ENCODE peak calls at places on chromosome 7, in eight cellular contexts. I, Z, X, J, R, Q, G and F are unnamed samples.
A peak's percentile ranks its signal among the peaks of the same experiment; 100 is the strongest.

GRCh38 chr7:97573065-97573464 is 158.8 kb upstream of the TAC1 start:
- DNase-seq in I (no peak), Z (no peak), X (no peak), J (no peak), R (no peak), Q (no peak), G (no peak), F (no peak)

GRCh38 chr7:140033036-140033435 is 29.7 kb downstream of the PARP12 start:
- DNase-seq in I (no peak), Z (no peak), X (no peak), J (peak; percentile 81), R (no peak), Q (no peak), G (no peak), F (no peak)

GRCh38 chr7:27872281-27873005 is 132.5 kb downstream of the TAX1BP1 start:
- DNase-seq in I (no peak), Z (no peak), X (no peak), J (no peak), R (no peak), Q (no peak), G (no peak), F (no peak)

GRCh38 chr7:107564553-107565298 is 955 bp downstream of the DUS4L start:
- DNase-seq in I (no peak), Z (no peak), X (no peak), J (peak; percentile 92), R (no peak), Q (no peak), G (no peak), F (no peak)

GRCh38 chr7:82235710-82236109 is 207.9 kb downstream of the CACNA2D1 start:
- DNase-seq in I (no peak), Z (no peak), X (no peak), J (peak; percentile 61), R (no peak), Q (no peak), G (no peak), F (no peak)

GRCh38 chr7:30450983-30451497 is 27.5 kb downstream of the NOD1 start:
- DNase-seq in I (no peak), Z (no peak), X (no peak), J (no peak), R (no peak), Q (no peak), G (no peak), F (no peak)

GRCh38 chr7:109821156-109821555 is 1251.5 kb downstream of the DNAJB9 start:
- DNase-seq in I (no peak), Z (no peak), X (no peak), J (no peak), R (no peak), Q (no peak), G (no peak), F (no peak)

GRCh38 chr7:156935250-156935649 is 14.3 kb upstream of the NOM1 start:
- DNase-seq in I (no peak), Z (no peak), X (no peak), J (peak; percentile 27), R (no peak), Q (no peak), G (no peak), F (no peak)

GRCh38 chr7:85426487-85426960 is 239.7 kb upstream of the SEMA3D start:
- DNase-seq in I (no peak), Z (no peak), X (no peak), J (peak; percentile 20), R (no peak), Q (no peak), G (no peak), F (no peak)

GRCh38 chr7:127476618-127477017 is 84.1 kb upstream of the ZNF800 start:
- DNase-seq in I (no peak), Z (no peak), X (no peak), J (no peak), R (no peak), Q (no peak), G (no peak), F (no peak)

GRCh38 chr7:20561466-20561865 is 54.0 kb upstream of the ABCB5 start:
- DNase-seq in I (no peak), Z (no peak), X (no peak), J (peak; percentile 42), R (no peak), Q (no peak), G (no peak), F (no peak)

GRCh38 chr7:152704796-152705384 is 28.9 kb upstream of the XRCC2 start:
- DNase-seq in I (no peak), Z (no peak), X (no peak), J (no peak), R (no peak), Q (no peak), G (no peak), F (no peak)

GRCh38 chr7:41955475-41956243 is 252.8 kb upstream of the INHBA start:
- DNase-seq in I (peak; percentile 83), Z (no peak), X (no peak), J (peak; percentile 98), R (peak; percentile 95), Q (peak; percentile 97), G (peak; percentile 92), F (no peak)

GRCh38 chr7:75776295-75776971 is 4.4 kb upstream of the CCL26 start:
- DNase-seq in I (no peak), Z (no peak), X (peak; percentile 4), J (peak; percentile 88), R (no peak), Q (no peak), G (no peak), F (peak; percentile 45)